ENCODE peak calls at places on chromosomes 12 and 14, in ten cellular contexts. A is left ventricle myocardium inferior, F is Right ventricle myocardium superior, T is LoVo, Y is GOT3, G is heart left ventricle, R is stromal cell of bone marrow, W is H54, D is M059J, S is HS-5. H is an unnamed sample.

GRCh38 chr14:22200977-22201605 is 387.9 kb downstream of the DAD1 start:
- DNase-seq in A (no peak), F (no peak), T (peak), Y (no peak), G (no peak), R (peak), W (no peak), D (peak), S (no peak), H (peak)

GRCh38 chr12:67193705-67194104 is 75.5 kb upstream of the CAND1 start:
- DNase-seq in A (no peak), F (no peak), T (peak), Y (no peak), G (no peak), R (peak), W (no peak), D (peak), S (peak), H (peak)

GRCh38 chr12:115485967-115486366 is 791.5 kb downstream of the MED13L start:
- DNase-seq in A (no peak), F (no peak), T (no peak), Y (no peak), G (no peak), R (no peak), W (no peak), D (no peak), S (no peak), H (no peak)

GRCh38 chr14:52351191-52351560 is 37.1 kb downstream of the PTGER2 start:
- DNase-seq in A (no peak), F (no peak), T (no peak), Y (no peak), G (no peak), R (no peak), W (no peak), D (peak), S (no peak), H (peak)

GRCh38 chr14:104230119-104230885 is 91.9 kb downstream of the KIF26A start:
- DNase-seq in A (no peak), F (no peak), T (no peak), Y (no peak), G (no peak), R (no peak), W (no peak), D (no peak), S (no peak), H (no peak)

GRCh38 chr14:93331375-93332031 is 1.3 kb downstream of the BTBD7 start:
- DNase-seq in A (peak), F (peak), T (no peak), Y (no peak), G (peak), R (no peak), W (no peak), D (no peak), S (no peak), H (no peak)

GRCh38 chr12:54624316-54625279 is 10.1 kb downstream of the LACRT start:
- DNase-seq in A (no peak), F (no peak), T (no peak), Y (no peak), G (no peak), R (no peak), W (no peak), D (no peak), S (no peak), H (no peak)

GRCh38 chr14:90140956-90141316 is 79.1 kb downstream of the KCNK13 start:
- DNase-seq in A (no peak), F (no peak), T (no peak), Y (no peak), G (no peak), R (no peak), W (peak), D (peak), S (peak), H (no peak)

GRCh38 chr12:49763006-49763591 is 21.7 kb downstream of the TMBIM6 start:
- DNase-seq in A (peak), F (peak), T (peak), Y (no peak), G (peak), R (peak), W (no peak), D (peak), S (no peak), H (peak)

GRCh38 chr14:34137001-34137400 is 186.1 kb upstream of the EGLN3 start:
- DNase-seq in A (no peak), F (no peak), T (no peak), Y (no peak), G (no peak), R (no peak), W (no peak), D (no peak), S (no peak), H (no peak)

GRCh38 chr14:60278350-60278749 is 29.3 kb downstream of the PPM1A start:
- DNase-seq in A (no peak), F (no peak), T (no peak), Y (no peak), G (no peak), R (no peak), W (no peak), D (no peak), S (no peak), H (no peak)

GRCh38 chr14:41609704-41610183 is 3.1 kb downstream of the LRFN5 start:
- DNase-seq in A (peak), F (peak), T (no peak), Y (no peak), G (peak), R (no peak), W (peak), D (peak), S (no peak), H (no peak)

GRCh38 chr14:24837280-24838046 is 203.5 kb upstream of the GZMB start:
- DNase-seq in A (no peak), F (no peak), T (no peak), Y (no peak), G (no peak), R (peak), W (peak), D (no peak), S (no peak), H (peak)

GRCh38 chr12:57591567-57592325 is 754 bp downstream of the PIP4K2C start:
- DNase-seq in A (no peak), F (no peak), T (peak), Y (no peak), G (no peak), R (no peak), W (no peak), D (peak), S (no peak), H (no peak)

GRCh38 chr14:91127411-91127810 is 13.5 kb downstream of the DGLUCY start:
- DNase-seq in A (peak), F (peak), T (peak), Y (no peak), G (peak), R (no peak), W (no peak), D (peak), S (no peak), H (no peak)

GRCh38 chr12:69897744-69898143 is 72.7 kb downstream of the MYRFL start:
- DNase-seq in A (peak), F (peak), T (no peak), Y (peak), G (peak), R (peak), W (peak), D (peak), S (peak), H (peak)

GRCh38 chr12:106898001-106898966 is 57.4 kb upstream of the TMEM263 start:
- DNase-seq in A (no peak), F (no peak), T (no peak), Y (no peak), G (no peak), R (no peak), W (no peak), D (no peak), S (no peak), H (no peak)

GRCh38 chr12:48349471-48349870 is 1.2 kb downstream of the ZNF641 start:
- DNase-seq in A (peak), F (peak), T (no peak), Y (no peak), G (peak), R (peak), W (no peak), D (no peak), S (no peak), H (peak)

GRCh38 chr14:61188936-61189808 is 92.0 kb downstream of the TMEM30B start:
- DNase-seq in A (peak), F (peak), T (peak), Y (no peak), G (peak), R (peak), W (peak), D (peak), S (no peak), H (peak)

GRCh38 chr14:72751276-72752033 is 142.4 kb downstream of the DPF3 start:
- DNase-seq in A (no peak), F (no peak), T (no peak), Y (no peak), G (no peak), R (no peak), W (no peak), D (no peak), S (no peak), H (no peak)

GRCh38 chr14:105974902-105975301 is 448.5 kb downstream of the TMEM121 start:
- DNase-seq in A (no peak), F (no peak), T (peak), Y (no peak), G (no peak), R (no peak), W (no peak), D (peak), S (no peak), H (peak)

GRCh38 chr12:119406322-119406721 is 71.8 kb downstream of the CCDC60 start:
- DNase-seq in A (no peak), F (no peak), T (no peak), Y (no peak), G (no peak), R (no peak), W (no peak), D (no peak), S (no peak), H (no peak)

H was measured in myocyte.